ENCODE peak calls at places on chromosomes 7 and 10, in nine cellular contexts. T is SW480; J is right atrium auricular region; N is activated CD4-positive, alpha-beta T cell treated with anti-CD3 and anti-CD28 coated beads, Interleukin-2, amount 50 U/mL, for 4 hours; I is tibial artery; U is stimulated activated CD4-positive, alpha-beta T cell treated with anti-CD3 and anti-CD28 coated beads, TNF-alpha, amount 100 ng/mL, for 24 hours; G is HT-29; D is occipital lobe; R is T-helper 2 cell. Q is an unnamed sample.

GRCh38 chr10:114821293-114821914 is at the start of gene FHIP2A:
- DNase-seq in R (peak), U (peak), N (peak), T (peak), I (peak), D (peak), J (peak), G (peak), Q (peak)

GRCh38 chr7:91465595-91466061 is 201.4 kb downstream of the FZD1 start:
- DNase-seq in N (no peak), T (no peak), U (no peak), J (no peak), D (no peak), R (no peak), I (no peak), G (no peak), Q (no peak)

GRCh38 chr10:33310853-33311252 is 23.6 kb downstream of the NRP1 start:
- DNase-seq in I (no peak), T (no peak), R (no peak), J (no peak), D (no peak), G (no peak), U (no peak), N (no peak), Q (no peak)

GRCh38 chr7:143901360-143901709 is 641 bp downstream of the TCAF1 start:
- DNase-seq in I (peak), R (no peak), G (no peak), U (no peak), D (peak), N (peak), J (no peak), T (no peak), Q (peak)

GRCh38 chr7:3033581-3033980 is 10.1 kb downstream of the CARD11 start:
- DNase-seq in R (no peak), D (no peak), N (no peak), T (no peak), G (no peak), J (no peak), I (no peak), U (no peak), Q (no peak)

GRCh38 chr7:29408841-29409243 is 154.8 kb upstream of the PRR15 start:
- DNase-seq in I (no peak), R (peak), D (peak), U (peak), T (peak), N (no peak), G (peak), J (peak), Q (peak)

GRCh38 chr7:114630186-114630824 is 215.7 kb downstream of the FOXP2 start:
- DNase-seq in R (no peak), N (no peak), G (peak), U (no peak), D (no peak), T (no peak), J (no peak), I (no peak), Q (no peak)

GRCh38 chr10:35384265-35384868 is 48.1 kb downstream of the CCNY start:
- DNase-seq in N (no peak), I (no peak), G (no peak), D (no peak), R (no peak), J (no peak), T (no peak), U (no peak), Q (no peak)

GRCh38 chr10:90817173-90817889 is 40.5 kb downstream of the HTR7 start:
- DNase-seq in T (no peak), J (no peak), D (no peak), R (no peak), N (no peak), G (no peak), I (no peak), U (no peak), Q (no peak)

GRCh38 chr7:77727936-77728701 is 31.9 kb downstream of the RSBN1L start:
- DNase-seq in I (no peak), J (no peak), R (peak), N (no peak), D (peak), T (no peak), G (no peak), U (no peak), Q (peak)

GRCh38 chr10:58081353-58081752 is 186.3 kb downstream of the IPMK start:
- DNase-seq in J (no peak), T (no peak), R (no peak), G (no peak), N (no peak), I (no peak), D (no peak), U (no peak), Q (no peak)

GRCh38 chr7:133702078-133702477 is 425.1 kb upstream of the LRGUK start:
- DNase-seq in J (no peak), D (no peak), N (no peak), U (no peak), I (no peak), G (no peak), T (no peak), R (no peak), Q (no peak)

GRCh38 chr7:132580277-132580676 is 4.0 kb upstream of the PLXNA4 start:
- DNase-seq in D (no peak), U (no peak), R (no peak), I (no peak), T (peak), N (no peak), J (no peak), G (no peak), Q (no peak)

GRCh38 chr7:103689262-103689661 is 243.3 kb upstream of the SLC26A5 start:
- DNase-seq in R (no peak), N (no peak), D (no peak), I (no peak), T (peak), U (no peak), J (no peak), G (no peak), Q (no peak)

GRCh38 chr10:59905066-59905734 is 1.2 kb downstream of the CCDC6 start:
- DNase-seq in I (peak), N (no peak), T (peak), J (no peak), U (peak), D (no peak), G (peak), R (peak), Q (peak)

GRCh38 chr7:7861211-7861633 is 107.4 kb upstream of the GLCCI1 start:
- DNase-seq in J (no peak), R (no peak), U (no peak), I (no peak), T (no peak), N (no peak), D (no peak), G (peak), Q (peak)

GRCh38 chr7:155230169-155230593 is 67.5 kb upstream of the INSIG1 start:
- DNase-seq in T (peak), R (no peak), D (peak), U (no peak), G (peak), I (no peak), J (no peak), N (no peak), Q (peak)

GRCh38 chr7:149868638-149869290 is 5.0 kb upstream of the ATP6V0E2 start:
- DNase-seq in U (no peak), N (no peak), J (no peak), R (peak), T (no peak), D (no peak), I (no peak), G (no peak), Q (no peak)

GRCh38 chr7:134547738-134548054 is 1.2 kb upstream of the AKR1B15 start:
- DNase-seq in U (no peak), D (no peak), I (peak), R (peak), T (no peak), G (no peak), N (no peak), J (peak), Q (peak)

GRCh38 chr10:77710759-77711682 is 73.4 kb upstream of the KCNMA1 start:
- DNase-seq in D (peak), G (peak), R (peak), J (peak), N (peak), T (peak), I (peak), U (peak), Q (peak)

GRCh38 chr7:5296015-5296621 is 13.4 kb downstream of the SLC29A4 start:
- DNase-seq in G (no peak), T (no peak), R (no peak), N (no peak), I (no peak), D (no peak), U (no peak), J (no peak), Q (no peak)

GRCh38 chr10:74640134-74640533 is 186.3 kb upstream of the KAT6B start:
- DNase-seq in G (no peak), D (no peak), N (no peak), R (no peak), J (no peak), U (no peak), I (no peak), T (no peak), Q (no peak)

GRCh38 chr7:731440-732085 is 4.5 kb upstream of the PRKAR1B start:
- DNase-seq in J (no peak), T (no peak), N (no peak), R (no peak), U (no peak), D (no peak), I (no peak), G (no peak), Q (no peak)

GRCh38 chr7:96452146-96452545 is 130.2 kb upstream of the SLC25A13 start:
- DNase-seq in J (no peak), T (no peak), D (no peak), R (no peak), G (no peak), N (no peak), I (no peak), U (no peak), Q (no peak)

GRCh38 chr7:139681463-139681755 is 96.4 kb downstream of the HIPK2 start:
- DNase-seq in D (no peak), U (no peak), T (peak), J (no peak), G (no peak), I (no peak), N (no peak), R (peak), Q (no peak)

GRCh38 chr7:28554791-28555471 is 142.6 kb downstream of the CREB5 start:
- DNase-seq in G (no peak), N (no peak), U (no peak), T (no peak), R (no peak), J (no peak), D (no peak), I (no peak), Q (no peak)

GRCh38 chr10:126097558-126098215 is 201.3 kb downstream of the FANK1 start:
- DNase-seq in G (no peak), R (peak), D (no peak), U (no peak), N (no peak), T (no peak), I (no peak), J (peak), Q (no peak)

GRCh38 chr10:103998803-103999202 is 31.9 kb downstream of the SLK start:
- DNase-seq in T (no peak), U (no peak), J (no peak), I (no peak), G (no peak), D (no peak), N (no peak), R (no peak), Q (no peak)

GRCh38 chr7:142808461-142808801 is 37.7 kb downstream of the PRSS2 start:
- DNase-seq in G (no peak), J (no peak), R (peak), N (no peak), T (no peak), I (no peak), D (no peak), U (no peak), Q (no peak)

GRCh38 chr10:34638405-34639054 is 176.6 kb downstream of the PARD3 start:
- DNase-seq in G (peak), I (peak), R (peak), J (peak), N (peak), U (peak), D (peak), T (peak), Q (peak)

GRCh38 chr7:29749701-29750321 is 56.5 kb upstream of the WIPF3 start:
- DNase-seq in N (no peak), D (peak), U (no peak), T (no peak), J (no peak), G (no peak), R (no peak), I (no peak), Q (no peak)

GRCh38 chr7:157005456-157006204 is 4.8 kb downstream of the MNX1 start:
- DNase-seq in R (no peak), D (no peak), J (no peak), N (no peak), I (peak), G (no peak), U (no peak), T (no peak), Q (no peak)

GRCh38 chr7:77328669-77329068 is 87.5 kb downstream of the GSAP start:
- DNase-seq in T (peak), U (no peak), I (no peak), N (no peak), G (no peak), J (no peak), R (peak), D (no peak), Q (peak)

GRCh38 chr10:25176421-25176968 is 1.7 kb downstream of the GPR158 start:
- DNase-seq in R (no peak), N (no peak), U (no peak), G (no peak), T (peak), D (peak), J (no peak), I (no peak), Q (no peak)

GRCh38 chr10:92891885-92892705 is 43.8 kb downstream of the EXOC6 start:
- DNase-seq in G (peak), N (no peak), U (no peak), T (peak), R (no peak), D (no peak), I (no peak), J (no peak), Q (peak)

GRCh38 chr7:155190608-155191536 is 106.8 kb upstream of the INSIG1 start:
- DNase-seq in G (peak), R (peak), T (peak), I (no peak), D (no peak), U (peak), J (no peak), N (peak), Q (peak)

GRCh38 chr10:62985807-62986525 is 147.2 kb upstream of the NRBF2 start:
- DNase-seq in I (no peak), T (no peak), J (no peak), U (no peak), G (no peak), N (no peak), D (no peak), R (no peak), Q (no peak)

GRCh38 chr10:5811387-5811821 is 1.8 kb downstream of the GDI2 start:
- DNase-seq in R (peak), T (peak), N (no peak), I (no peak), G (peak), J (no peak), U (no peak), D (no peak), Q (peak)

GRCh38 chr7:77757589-77757988 is 40.6 kb downstream of the TMEM60 start:
- DNase-seq in R (peak), J (no peak), G (no peak), D (no peak), U (no peak), T (no peak), N (no peak), I (no peak), Q (no peak)

Q was measured in AG20443.